ENCODE peak calls at places on chromosome 20, in six cellular contexts. One of them, this sample, is unnamed. For H3K27me3, the result is how much of the 10 kb centered on the place peaks cover.

GRCh38 chr20:52081791-52082190 is 109.8 kb downstream of the ZFP64 start:
- DNase-seq in upper lobe of right lung: no peak
- DNase-seq in left ventricle myocardium inferior: no peak
- DNase-seq in esophagus muscularis mucosa: no peak
- DNase-seq in GM23338: no peak
- DNase-seq in upper lobe of left lung: no peak
- DNase-seq in this sample: no peak

GRCh38 chr20:4593149-4593525 is 128.6 kb upstream of the PRND start:
- DNase-seq in upper lobe of right lung: no peak
- DNase-seq in left ventricle myocardium inferior: no peak
- DNase-seq in esophagus muscularis mucosa: no peak
- DNase-seq in GM23338: no peak
- DNase-seq in upper lobe of left lung: no peak
- DNase-seq in this sample: no peak

GRCh38 chr20:63574156-63574828 is at the start of gene HELZ2:
- DNase-seq in upper lobe of right lung: peak
- DNase-seq in left ventricle myocardium inferior: peak
- DNase-seq in esophagus muscularis mucosa: peak
- DNase-seq in GM23338: peak
- DNase-seq in upper lobe of left lung: peak
- DNase-seq in this sample: peak

GRCh38 chr20:50115591-50116367 is 2.8 kb upstream of the UBE2V1 start:
- DNase-seq in upper lobe of right lung: peak
- DNase-seq in left ventricle myocardium inferior: peak
- DNase-seq in esophagus muscularis mucosa: peak
- DNase-seq in GM23338: peak
- DNase-seq in upper lobe of left lung: peak
- DNase-seq in this sample: peak

GRCh38 chr20:17381701-17382100 is 149.5 kb downstream of the BFSP1 start:
- DNase-seq in upper lobe of right lung: no peak
- DNase-seq in left ventricle myocardium inferior: no peak
- DNase-seq in esophagus muscularis mucosa: no peak
- DNase-seq in GM23338: no peak
- DNase-seq in upper lobe of left lung: no peak
- DNase-seq in this sample: no peak

GRCh38 chr20:62656919-62657635 is 14.8 kb downstream of the SLCO4A1 start:
- DNase-seq in upper lobe of right lung: no peak
- DNase-seq in left ventricle myocardium inferior: no peak
- DNase-seq in esophagus muscularis mucosa: no peak
- DNase-seq in GM23338: no peak
- DNase-seq in upper lobe of left lung: no peak
- DNase-seq in this sample: no peak

GRCh38 chr20:41185013-41185757 is 47.8 kb downstream of the PLCG1 start:
- DNase-seq in upper lobe of right lung: no peak
- DNase-seq in left ventricle myocardium inferior: no peak
- DNase-seq in esophagus muscularis mucosa: peak
- DNase-seq in GM23338: no peak
- DNase-seq in upper lobe of left lung: no peak
- DNase-seq in this sample: no peak

GRCh38 chr20:50724851-50725721 is 6.3 kb upstream of the PARD6B start:
- DNase-seq in upper lobe of right lung: peak
- DNase-seq in left ventricle myocardium inferior: peak
- DNase-seq in esophagus muscularis mucosa: no peak
- DNase-seq in GM23338: peak
- DNase-seq in upper lobe of left lung: no peak
- DNase-seq in this sample: no peak

GRCh38 chr20:24879875-24880274 is 69.2 kb upstream of the CST7 start:
- DNase-seq in upper lobe of right lung: no peak
- DNase-seq in left ventricle myocardium inferior: no peak
- DNase-seq in esophagus muscularis mucosa: no peak
- DNase-seq in GM23338: no peak
- DNase-seq in upper lobe of left lung: peak
- DNase-seq in this sample: no peak

GRCh38 chr20:24875078-24875477 is 74.0 kb upstream of the CST7 start:
- DNase-seq in upper lobe of right lung: peak
- DNase-seq in left ventricle myocardium inferior: no peak
- DNase-seq in esophagus muscularis mucosa: no peak
- DNase-seq in GM23338: no peak
- DNase-seq in upper lobe of left lung: peak
- DNase-seq in this sample: no peak

GRCh38 chr20:24873015-24873620 is 76.0 kb upstream of the CST7 start:
- DNase-seq in upper lobe of right lung: peak
- DNase-seq in left ventricle myocardium inferior: no peak
- DNase-seq in esophagus muscularis mucosa: no peak
- DNase-seq in GM23338: no peak
- DNase-seq in upper lobe of left lung: peak
- DNase-seq in this sample: no peak

GRCh38 chr20:24877652-24878051 is 71.4 kb upstream of the CST7 start:
- DNase-seq in upper lobe of right lung: no peak
- DNase-seq in left ventricle myocardium inferior: no peak
- DNase-seq in esophagus muscularis mucosa: no peak
- DNase-seq in GM23338: no peak
- DNase-seq in upper lobe of left lung: no peak
- DNase-seq in this sample: no peak

DNA sequence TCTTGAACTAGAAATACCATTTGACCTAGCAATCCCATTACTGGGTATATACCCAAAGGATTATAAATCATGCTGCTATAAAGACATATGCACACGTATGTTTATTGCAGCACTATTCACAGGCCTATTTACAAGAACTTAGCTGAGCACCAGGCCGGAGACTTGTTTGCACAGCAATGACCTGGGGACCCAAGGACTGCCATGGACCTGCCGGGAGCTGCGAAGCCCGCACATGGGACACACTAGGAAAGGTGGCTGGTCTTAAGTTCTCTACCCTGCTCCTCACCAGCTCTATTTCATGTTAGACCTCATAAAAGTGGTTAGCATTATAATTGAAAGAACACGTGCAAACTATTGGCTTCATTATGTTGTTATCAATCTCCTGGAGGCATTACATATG is 70.4 kb upstream of the CST7 start:
- DNase-seq in upper lobe of right lung: no peak
- DNase-seq in left ventricle myocardium inferior: no peak
- DNase-seq in esophagus muscularis mucosa: no peak
- DNase-seq in GM23338: no peak
- DNase-seq in upper lobe of left lung: peak
- DNase-seq in this sample: no peak
- TF ChIP-seq CTCF in upper lobe of right lung: no peak
- TF ChIP-seq CTCF in left ventricle myocardium inferior: no peak
- TF ChIP-seq CTCF in esophagus muscularis mucosa: no peak
- TF ChIP-seq CTCF in GM23338: no peak
- TF ChIP-seq CTCF in upper lobe of left lung: no peak
- TF ChIP-seq CTCF in this sample: no peak

GRCh38 chr20:57217802-57218201 is 48.6 kb downstream of the BMP7 start:
- DNase-seq in upper lobe of right lung: no peak
- DNase-seq in left ventricle myocardium inferior: no peak
- DNase-seq in esophagus muscularis mucosa: no peak
- DNase-seq in GM23338: no peak
- DNase-seq in upper lobe of left lung: no peak
- DNase-seq in this sample: no peak
- H3K27me3 ChIP-seq in upper lobe of right lung: under half
- H3K27me3 ChIP-seq in left ventricle myocardium inferior: under half
- H3K27me3 ChIP-seq in esophagus muscularis mucosa: under half
- H3K27me3 ChIP-seq in GM23338: under half
- H3K27me3 ChIP-seq in upper lobe of left lung: under half
- H3K27me3 ChIP-seq in this sample: under half

GRCh38 chr20:53940883-53941546 is 129.4 kb downstream of the BCAS1 start:
- DNase-seq in upper lobe of right lung: no peak
- DNase-seq in left ventricle myocardium inferior: peak
- DNase-seq in esophagus muscularis mucosa: peak
- DNase-seq in GM23338: peak
- DNase-seq in upper lobe of left lung: no peak
- DNase-seq in this sample: no peak
- H3K27ac ChIP-seq in upper lobe of right lung: peak
- H3K27ac ChIP-seq in left ventricle myocardium inferior: peak
- H3K27ac ChIP-seq in esophagus muscularis mucosa: peak
- H3K27ac ChIP-seq in GM23338: peak
- H3K27ac ChIP-seq in upper lobe of left lung: no peak
- H3K27ac ChIP-seq in this sample: no peak

GRCh38 chr20:38043512-38044300 is 10.2 kb downstream of the RPRD1B start:
- DNase-seq in upper lobe of right lung: no peak
- DNase-seq in left ventricle myocardium inferior: no peak
- DNase-seq in esophagus muscularis mucosa: no peak
- DNase-seq in GM23338: no peak
- DNase-seq in upper lobe of left lung: no peak
- DNase-seq in this sample: no peak
- TF ChIP-seq CTCF in upper lobe of right lung: no peak
- TF ChIP-seq CTCF in left ventricle myocardium inferior: no peak
- TF ChIP-seq CTCF in esophagus muscularis mucosa: no peak
- TF ChIP-seq CTCF in GM23338: no peak
- TF ChIP-seq CTCF in upper lobe of left lung: no peak
- TF ChIP-seq CTCF in this sample: no peak